ENCODE peak calls at places on chromosomes 11 and 22, in five cellular contexts. V is endothelial cell; L is CD4-positive, alpha-beta T cell; W is kidney; X is cardiac fibroblast. F is an unnamed sample.

GRCh38 chr11:91947215-91947614 is 277.4 kb upstream of the FAT3 start:
- DNase-seq in V (no peak), L (no peak), W (peak; percentile 29), X (peak; percentile 2), F (peak; percentile 2)

GRCh38 chr11:132114743-132115142 is 744.3 kb downstream of the NTM start:
- DNase-seq in V (no peak), L (no peak), W (no peak), X (no peak), F (no peak)

GRCh38 chr11:86486261-86487030 is 111.8 kb downstream of the CCDC81 start:
- DNase-seq in V (no peak), L (no peak), W (no peak), X (no peak), F (no peak)

GRCh38 chr11:67345949-67346819 is 7.2 kb downstream of the POLD4 start:
- DNase-seq in V (no peak), L (no peak), W (no peak), X (peak; percentile 82), F (peak; percentile 96)

GRCh38 chr22:28795071-28795693 is 5.2 kb downstream of the XBP1 start:
- DNase-seq in V (no peak), L (no peak), W (peak; percentile 18), X (no peak), F (no peak)

GRCh38 chr22:37220543-37220968 is 8.3 kb upstream of the SSTR3 start:
- DNase-seq in V (no peak), L (no peak), W (no peak), X (no peak), F (no peak)

GRCh38 chr11:14836106-14836492 is 55.9 kb downstream of the CYP2R1 start:
- DNase-seq in V (no peak), L (no peak), W (no peak), X (no peak), F (no peak)

GRCh38 chr22:20431520-20432237 is 5.9 kb downstream of the SCARF2 start:
- DNase-seq in V (no peak), L (no peak), W (peak; percentile 79), X (no peak), F (no peak)

GRCh38 chr11:132022718-132023117 is 652.3 kb downstream of the NTM start:
- DNase-seq in V (no peak), L (no peak), W (no peak), X (no peak), F (no peak)

GRCh38 chr11:86952933-86953637 is 2.1 kb downstream of the FZD4 start:
- DNase-seq in V (no peak), L (no peak), W (no peak), X (peak; percentile 83), F (no peak)

GRCh38 chr22:27295071-27295470 is 506.5 kb downstream of the MN1 start:
- DNase-seq in V (no peak), L (no peak), W (no peak), X (no peak), F (no peak)

GRCh38 chr22:39818050-39818449 is 75.5 kb downstream of the ENTHD1 start:
- DNase-seq in V (no peak), L (no peak), W (no peak), X (no peak), F (peak; percentile 23)

GRCh38 chr22:17379939-17380710 is 10.9 kb downstream of the CECR2 start:
- DNase-seq in V (no peak), L (no peak), W (no peak), X (no peak), F (no peak)

GRCh38 chr22:38397189-38398097 is 57.6 kb downstream of the KCNJ4 start:
- DNase-seq in V (peak; percentile 49), L (no peak), W (peak; percentile 89), X (peak; percentile 23), F (peak; percentile 60)

GRCh38 chr11:106466441-106467190 is 389.2 kb downstream of the AASDHPPT start:
- DNase-seq in V (no peak), L (no peak), W (no peak), X (peak; percentile 82), F (peak; percentile 74)

GRCh38 chr11:75346912-75347647 is 4.4 kb downstream of the ARRB1 start:
- DNase-seq in V (no peak), L (no peak), W (peak; percentile 91), X (peak; percentile 59), F (no peak)

GRCh38 chr11:64609436-64610047 is 18.5 kb downstream of the SLC22A12 start:
- DNase-seq in V (no peak), L (no peak), W (no peak), X (no peak), F (no peak)

GRCh38 chr11:35168606-35169200 is 29.7 kb downstream of the CD44 start:
- DNase-seq in V (no peak), L (no peak), W (no peak), X (no peak), F (no peak)

GRCh38 chr11:35163707-35164496 is 24.9 kb downstream of the CD44 start:
- DNase-seq in V (no peak), L (no peak), W (no peak), X (no peak), F (no peak)

GRCh38 chr11:35167451-35167954 is 28.5 kb downstream of the CD44 start:
- DNase-seq in V (no peak), L (no peak), W (peak; percentile 81), X (peak; percentile 63), F (no peak)

GRCh38 chr11:35165416-35166368 is 26.7 kb downstream of the CD44 start:
- DNase-seq in V (peak; percentile 46), L (peak; percentile 75), W (no peak), X (peak; percentile 90), F (peak; percentile 75)

DNA sequence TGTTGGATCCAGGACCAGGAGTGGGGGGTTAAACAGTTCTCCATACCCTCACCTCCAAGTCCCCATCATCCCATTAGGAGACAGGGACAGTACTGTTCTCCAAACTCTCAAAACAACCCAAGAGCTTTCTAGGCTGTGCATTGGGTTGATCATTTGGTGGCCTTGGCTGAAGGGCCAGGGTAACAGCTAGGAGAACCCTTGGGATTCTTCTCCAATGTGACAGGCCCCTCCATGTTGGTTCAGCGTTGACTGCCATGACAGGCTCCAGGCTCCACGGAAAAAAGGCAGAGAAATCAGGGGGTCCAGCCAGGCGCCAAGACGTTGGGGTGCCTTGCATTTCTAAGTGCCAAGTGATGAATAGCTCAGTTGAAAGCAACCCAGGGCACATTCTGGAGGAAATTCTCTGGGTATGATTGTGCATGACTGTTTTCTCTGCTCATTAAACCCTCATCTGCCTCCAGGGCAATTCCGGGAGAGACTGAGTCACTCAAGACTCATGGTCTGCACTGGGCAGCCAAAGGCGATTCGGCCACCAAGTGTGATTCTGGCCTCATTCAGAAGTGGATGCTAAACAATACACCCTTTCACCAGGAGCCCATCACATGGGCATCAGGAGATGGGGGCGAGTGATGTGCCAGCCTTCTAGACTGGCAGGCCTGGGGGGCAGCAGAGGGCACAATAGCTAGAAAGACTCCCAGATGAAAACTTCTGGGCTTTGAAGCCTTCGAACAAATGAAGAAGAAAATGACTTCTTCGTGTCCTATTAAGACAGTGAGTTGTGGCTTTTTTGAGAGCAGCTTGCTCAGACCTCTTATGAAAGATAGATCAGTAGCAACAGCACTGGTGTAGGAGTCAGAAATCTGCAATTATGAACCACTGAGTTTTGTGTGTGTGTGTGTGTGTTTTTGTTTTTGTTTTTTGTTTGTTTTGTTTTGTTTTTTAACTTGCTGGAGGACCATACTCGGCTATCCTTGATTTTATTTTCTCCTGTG is 27.7 kb downstream of the CD44 start:
- DNase-seq in V (no peak), L (no peak), W (peak; percentile 68), X (peak; percentile 96), F (peak; percentile 98)
- TF ChIP-seq CTCF in V (no peak), L (no peak), W (no peak), X (no peak), F (no peak)

GRCh38 chr22:46096706-46097230 is 53.6 kb upstream of the PPARA start:
- DNase-seq in V (no peak), L (no peak), W (no peak), X (no peak), F (no peak)
- TF ChIP-seq CTCF in V (no peak), L (no peak), W (no peak), X (no peak), F (no peak)

DNA sequence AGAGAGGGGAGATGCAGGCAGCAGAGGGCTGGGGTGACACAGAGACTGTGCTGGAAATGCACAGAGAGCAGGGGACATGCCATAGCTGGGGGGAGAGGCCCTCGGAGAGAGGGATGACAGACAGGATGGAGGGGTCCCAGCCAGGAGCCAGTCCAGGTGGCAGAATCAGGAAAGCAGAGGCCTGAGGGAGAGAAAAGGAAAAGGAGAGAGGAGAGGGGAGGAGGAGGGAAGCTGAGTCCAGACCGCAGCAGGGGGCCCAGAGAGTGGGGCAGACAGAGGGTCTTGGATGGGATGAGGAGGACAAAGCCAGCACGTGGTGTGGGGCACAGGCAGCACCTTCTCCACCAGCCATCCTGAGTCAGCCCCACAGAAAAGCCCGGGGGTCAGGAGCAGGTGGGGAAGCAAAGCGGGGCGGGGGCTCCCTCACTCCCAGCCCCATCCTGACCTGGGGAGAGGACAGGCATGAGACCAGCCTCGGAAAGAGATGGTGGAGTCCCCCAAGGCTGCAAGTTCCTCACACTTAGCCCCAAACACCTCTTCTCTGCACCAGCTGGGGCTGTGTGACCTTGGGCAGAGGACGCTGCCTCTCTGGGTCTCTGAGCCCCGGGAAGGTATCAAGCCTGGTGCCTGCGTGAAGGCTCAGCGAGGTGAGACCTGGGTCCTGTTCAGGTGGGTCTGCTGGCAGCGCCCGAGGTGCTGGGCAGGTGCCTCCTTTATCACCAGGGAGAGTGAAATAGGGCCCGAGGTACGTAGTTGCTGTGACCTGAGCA is 47.9 kb downstream of the IGLL1 start:
- DNase-seq in V (no peak), L (peak; percentile 28), W (peak; percentile 56), X (no peak), F (no peak)
- TF ChIP-seq CTCF in V (no peak), L (no peak), W (no peak), X (no peak), F (no peak)

GRCh38 chr22:44968736-44969135 is 41.1 kb downstream of the PHF21B start:
- DNase-seq in V (no peak), L (no peak), W (no peak), X (no peak), F (no peak)
- TF ChIP-seq CTCF in V (no peak), L (no peak), W (no peak), X (no peak), F (peak; percentile 8)

GRCh38 chr11:93073508-93074280 is 104.2 kb downstream of the MTNR1B start:
- DNase-seq in V (no peak), L (no peak), W (no peak), X (no peak), F (no peak)
- TF ChIP-seq CTCF in V (no peak), L (no peak), W (no peak), X (no peak), F (no peak)

GRCh38 chr11:22829231-22830081 is at the start of gene SVIP:
- DNase-seq in V (peak; percentile 99), L (peak; percentile 94), W (peak; percentile 98), X (peak; percentile 92), F (peak; percentile 93)
- TF ChIP-seq CTCF in V (peak; percentile 69), L (peak; percentile 66), W (peak; percentile 69), X (peak; percentile 43), F (peak; percentile 61)

DNA sequence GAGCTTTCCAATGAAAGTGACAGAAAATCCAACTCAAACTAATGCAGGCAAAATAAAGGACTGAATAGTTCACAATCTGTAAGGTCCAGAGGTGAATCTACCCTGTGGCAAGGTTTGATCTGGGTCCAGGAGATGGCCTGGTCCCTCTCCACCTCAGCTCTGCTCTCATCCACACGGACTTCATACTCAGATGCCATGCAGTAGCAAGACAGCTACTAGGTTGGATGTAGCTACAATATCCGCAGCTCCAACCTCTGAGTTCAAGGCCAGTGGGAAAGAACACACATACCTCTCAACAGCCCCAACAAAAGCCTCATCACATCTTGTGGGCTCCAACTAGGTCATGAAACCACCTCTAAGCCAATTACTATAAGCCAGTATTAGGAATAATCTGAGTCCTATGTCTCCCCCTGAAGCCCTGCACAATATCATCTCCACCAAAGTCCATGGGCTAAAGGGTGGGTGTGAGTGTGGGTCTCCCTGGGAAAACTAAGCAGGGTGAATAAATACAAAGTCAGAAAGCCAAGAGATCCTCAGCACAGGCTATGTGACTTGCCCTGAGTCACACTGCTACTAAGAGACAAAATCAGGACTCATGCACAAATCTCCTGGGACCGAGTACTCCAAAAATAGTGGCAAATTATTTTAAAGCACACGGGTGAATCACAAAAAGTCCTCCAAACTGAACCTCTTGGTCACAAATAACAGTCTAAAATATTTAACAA is 78.8 kb downstream of the LARGE1 start:
- DNase-seq in V (no peak), L (no peak), W (no peak), X (peak; percentile 79), F (no peak)
- TF ChIP-seq CTCF in V (no peak), L (no peak), W (no peak), X (no peak), F (no peak)